ENCODE peak calls at places on chromosomes 16 and 17, in nine cellular contexts. One of them, this sample, is unnamed.
A peak's percentile ranks its signal among the peaks of the same experiment; 100 is the strongest.

GRCh38 chr17:43732961-43733360 is 25.6 kb downstream of the SOST start:
- DNase-seq in AG08396: peak; percentile 51
- DNase-seq in activated T-cell treated with anti-CD3 and anti-CD28 coated beads for 4 hours: no peak
- DNase-seq in activated naive CD8-positive, alpha-beta T cell treated with anti-CD3 and anti-CD28 coated beads, Interleukin-2, amount 50 U/mL, for 24 hours: no peak
- DNase-seq in effector memory CD4-positive, alpha-beta T cell: no peak
- DNase-seq in COR-L47: no peak
- DNase-seq in colonic mucosa: no peak
- DNase-seq in stomach: no peak
- DNase-seq in activated CD4-positive, CD25-positive, alpha-beta regulatory T cell: no peak
- DNase-seq in this sample: no peak

GRCh38 chr16:82241469-82242052 is 71.5 kb upstream of the MPHOSPH6 start:
- DNase-seq in AG08396: no peak
- DNase-seq in activated T-cell treated with anti-CD3 and anti-CD28 coated beads for 4 hours: no peak
- DNase-seq in activated naive CD8-positive, alpha-beta T cell treated with anti-CD3 and anti-CD28 coated beads, Interleukin-2, amount 50 U/mL, for 24 hours: no peak
- DNase-seq in effector memory CD4-positive, alpha-beta T cell: no peak
- DNase-seq in COR-L47: no peak
- DNase-seq in colonic mucosa: no peak
- DNase-seq in stomach: no peak
- DNase-seq in activated CD4-positive, CD25-positive, alpha-beta regulatory T cell: no peak
- DNase-seq in this sample: no peak

GRCh38 chr17:40442392-40443195 is 656 bp upstream of the IGFBP4 start:
- DNase-seq in AG08396: no peak
- DNase-seq in activated T-cell treated with anti-CD3 and anti-CD28 coated beads for 4 hours: no peak
- DNase-seq in activated naive CD8-positive, alpha-beta T cell treated with anti-CD3 and anti-CD28 coated beads, Interleukin-2, amount 50 U/mL, for 24 hours: no peak
- DNase-seq in effector memory CD4-positive, alpha-beta T cell: no peak
- DNase-seq in COR-L47: no peak
- DNase-seq in colonic mucosa: peak; percentile 55
- DNase-seq in stomach: no peak
- DNase-seq in activated CD4-positive, CD25-positive, alpha-beta regulatory T cell: no peak
- DNase-seq in this sample: no peak

GRCh38 chr17:72392056-72393010 is 271.5 kb downstream of the SOX9 start:
- DNase-seq in AG08396: peak; percentile 68
- DNase-seq in activated T-cell treated with anti-CD3 and anti-CD28 coated beads for 4 hours: no peak
- DNase-seq in activated naive CD8-positive, alpha-beta T cell treated with anti-CD3 and anti-CD28 coated beads, Interleukin-2, amount 50 U/mL, for 24 hours: no peak
- DNase-seq in effector memory CD4-positive, alpha-beta T cell: no peak
- DNase-seq in COR-L47: no peak
- DNase-seq in colonic mucosa: no peak
- DNase-seq in stomach: no peak
- DNase-seq in activated CD4-positive, CD25-positive, alpha-beta regulatory T cell: no peak
- DNase-seq in this sample: no peak

GRCh38 chr16:22623351-22623781 is 112.7 kb downstream of the NPIPB5 start:
- DNase-seq in AG08396: no peak
- DNase-seq in activated T-cell treated with anti-CD3 and anti-CD28 coated beads for 4 hours: no peak
- DNase-seq in activated naive CD8-positive, alpha-beta T cell treated with anti-CD3 and anti-CD28 coated beads, Interleukin-2, amount 50 U/mL, for 24 hours: no peak
- DNase-seq in effector memory CD4-positive, alpha-beta T cell: no peak
- DNase-seq in COR-L47: no peak
- DNase-seq in colonic mucosa: no peak
- DNase-seq in stomach: no peak
- DNase-seq in activated CD4-positive, CD25-positive, alpha-beta regulatory T cell: no peak
- DNase-seq in this sample: no peak

GRCh38 chr17:72422505-72423285 is 301.9 kb downstream of the SOX9 start:
- DNase-seq in AG08396: peak; percentile 83
- DNase-seq in activated T-cell treated with anti-CD3 and anti-CD28 coated beads for 4 hours: no peak
- DNase-seq in activated naive CD8-positive, alpha-beta T cell treated with anti-CD3 and anti-CD28 coated beads, Interleukin-2, amount 50 U/mL, for 24 hours: peak; percentile 16
- DNase-seq in effector memory CD4-positive, alpha-beta T cell: no peak
- DNase-seq in COR-L47: no peak
- DNase-seq in colonic mucosa: peak; percentile 44
- DNase-seq in stomach: peak; percentile 50
- DNase-seq in activated CD4-positive, CD25-positive, alpha-beta regulatory T cell: peak; percentile 24
- DNase-seq in this sample: peak; percentile 71

GRCh38 chr16:27969574-27969973 is 93.9 kb downstream of the GSG1L start:
- DNase-seq in AG08396: no peak
- DNase-seq in activated T-cell treated with anti-CD3 and anti-CD28 coated beads for 4 hours: no peak
- DNase-seq in activated naive CD8-positive, alpha-beta T cell treated with anti-CD3 and anti-CD28 coated beads, Interleukin-2, amount 50 U/mL, for 24 hours: no peak
- DNase-seq in effector memory CD4-positive, alpha-beta T cell: no peak
- DNase-seq in COR-L47: no peak
- DNase-seq in colonic mucosa: no peak
- DNase-seq in stomach: no peak
- DNase-seq in activated CD4-positive, CD25-positive, alpha-beta regulatory T cell: no peak
- DNase-seq in this sample: no peak

GRCh38 chr16:8905168-8905762 is 23.1 kb downstream of the LITAFD start:
- DNase-seq in AG08396: no peak
- DNase-seq in activated T-cell treated with anti-CD3 and anti-CD28 coated beads for 4 hours: no peak
- DNase-seq in activated naive CD8-positive, alpha-beta T cell treated with anti-CD3 and anti-CD28 coated beads, Interleukin-2, amount 50 U/mL, for 24 hours: no peak
- DNase-seq in effector memory CD4-positive, alpha-beta T cell: no peak
- DNase-seq in COR-L47: peak; percentile 29
- DNase-seq in colonic mucosa: no peak
- DNase-seq in stomach: no peak
- DNase-seq in activated CD4-positive, CD25-positive, alpha-beta regulatory T cell: no peak
- DNase-seq in this sample: no peak

GRCh38 chr17:11023639-11024479 is 186.0 kb upstream of the PIRT start:
- DNase-seq in AG08396: no peak
- DNase-seq in activated T-cell treated with anti-CD3 and anti-CD28 coated beads for 4 hours: no peak
- DNase-seq in activated naive CD8-positive, alpha-beta T cell treated with anti-CD3 and anti-CD28 coated beads, Interleukin-2, amount 50 U/mL, for 24 hours: no peak
- DNase-seq in effector memory CD4-positive, alpha-beta T cell: no peak
- DNase-seq in COR-L47: no peak
- DNase-seq in colonic mucosa: no peak
- DNase-seq in stomach: no peak
- DNase-seq in activated CD4-positive, CD25-positive, alpha-beta regulatory T cell: no peak
- DNase-seq in this sample: no peak

GRCh38 chr16:27753563-27753962 is 203.6 kb downstream of the KATNIP start:
- DNase-seq in AG08396: no peak
- DNase-seq in activated T-cell treated with anti-CD3 and anti-CD28 coated beads for 4 hours: no peak
- DNase-seq in activated naive CD8-positive, alpha-beta T cell treated with anti-CD3 and anti-CD28 coated beads, Interleukin-2, amount 50 U/mL, for 24 hours: no peak
- DNase-seq in effector memory CD4-positive, alpha-beta T cell: no peak
- DNase-seq in COR-L47: no peak
- DNase-seq in colonic mucosa: no peak
- DNase-seq in stomach: no peak
- DNase-seq in activated CD4-positive, CD25-positive, alpha-beta regulatory T cell: no peak
- DNase-seq in this sample: no peak

GRCh38 chr17:74199306-74200092 is 4.0 kb upstream of the RPL38 start:
- DNase-seq in AG08396: peak; percentile 87
- DNase-seq in activated T-cell treated with anti-CD3 and anti-CD28 coated beads for 4 hours: peak; percentile 59
- DNase-seq in activated naive CD8-positive, alpha-beta T cell treated with anti-CD3 and anti-CD28 coated beads, Interleukin-2, amount 50 U/mL, for 24 hours: peak; percentile 79
- DNase-seq in effector memory CD4-positive, alpha-beta T cell: peak; percentile 41
- DNase-seq in COR-L47: peak; percentile 19
- DNase-seq in colonic mucosa: peak; percentile 69
- DNase-seq in stomach: peak; percentile 77
- DNase-seq in activated CD4-positive, CD25-positive, alpha-beta regulatory T cell: peak; percentile 43
- DNase-seq in this sample: no peak

GRCh38 chr16:28192811-28193529 is 18.8 kb downstream of the XPO6 start:
- DNase-seq in AG08396: no peak
- DNase-seq in activated T-cell treated with anti-CD3 and anti-CD28 coated beads for 4 hours: peak; percentile 72
- DNase-seq in activated naive CD8-positive, alpha-beta T cell treated with anti-CD3 and anti-CD28 coated beads, Interleukin-2, amount 50 U/mL, for 24 hours: peak; percentile 76
- DNase-seq in effector memory CD4-positive, alpha-beta T cell: peak; percentile 66
- DNase-seq in COR-L47: no peak
- DNase-seq in colonic mucosa: peak; percentile 28
- DNase-seq in stomach: peak; percentile 42
- DNase-seq in activated CD4-positive, CD25-positive, alpha-beta regulatory T cell: peak; percentile 46
- DNase-seq in this sample: no peak

GRCh38 chr16:8853150-8853549 is 15.7 kb downstream of the CARHSP1 start:
- DNase-seq in AG08396: no peak
- DNase-seq in activated T-cell treated with anti-CD3 and anti-CD28 coated beads for 4 hours: no peak
- DNase-seq in activated naive CD8-positive, alpha-beta T cell treated with anti-CD3 and anti-CD28 coated beads, Interleukin-2, amount 50 U/mL, for 24 hours: no peak
- DNase-seq in effector memory CD4-positive, alpha-beta T cell: no peak
- DNase-seq in COR-L47: no peak
- DNase-seq in colonic mucosa: peak; percentile 16
- DNase-seq in stomach: no peak
- DNase-seq in activated CD4-positive, CD25-positive, alpha-beta regulatory T cell: no peak
- DNase-seq in this sample: no peak

GRCh38 chr16:82199209-82199608 is 29.2 kb upstream of the MPHOSPH6 start:
- DNase-seq in AG08396: no peak
- DNase-seq in activated T-cell treated with anti-CD3 and anti-CD28 coated beads for 4 hours: no peak
- DNase-seq in activated naive CD8-positive, alpha-beta T cell treated with anti-CD3 and anti-CD28 coated beads, Interleukin-2, amount 50 U/mL, for 24 hours: no peak
- DNase-seq in effector memory CD4-positive, alpha-beta T cell: no peak
- DNase-seq in COR-L47: no peak
- DNase-seq in colonic mucosa: no peak
- DNase-seq in stomach: no peak
- DNase-seq in activated CD4-positive, CD25-positive, alpha-beta regulatory T cell: no peak
- DNase-seq in this sample: no peak

GRCh38 chr17:44187131-44187899 is 543 bp downstream of the TMUB2 start:
- DNase-seq in AG08396: no peak
- DNase-seq in activated T-cell treated with anti-CD3 and anti-CD28 coated beads for 4 hours: no peak
- DNase-seq in activated naive CD8-positive, alpha-beta T cell treated with anti-CD3 and anti-CD28 coated beads, Interleukin-2, amount 50 U/mL, for 24 hours: no peak
- DNase-seq in effector memory CD4-positive, alpha-beta T cell: peak; percentile 36
- DNase-seq in COR-L47: no peak
- DNase-seq in colonic mucosa: no peak
- DNase-seq in stomach: no peak
- DNase-seq in activated CD4-positive, CD25-positive, alpha-beta regulatory T cell: peak; percentile 90
- DNase-seq in this sample: no peak

GRCh38 chr17:17204041-17204591 is 2.0 kb downstream of the PLD6 start:
- DNase-seq in AG08396: no peak
- DNase-seq in activated T-cell treated with anti-CD3 and anti-CD28 coated beads for 4 hours: no peak
- DNase-seq in activated naive CD8-positive, alpha-beta T cell treated with anti-CD3 and anti-CD28 coated beads, Interleukin-2, amount 50 U/mL, for 24 hours: no peak
- DNase-seq in effector memory CD4-positive, alpha-beta T cell: no peak
- DNase-seq in COR-L47: no peak
- DNase-seq in colonic mucosa: no peak
- DNase-seq in stomach: peak; percentile 34
- DNase-seq in activated CD4-positive, CD25-positive, alpha-beta regulatory T cell: no peak
- DNase-seq in this sample: no peak

GRCh38 chr17:46917041-46917440 is 5.9 kb upstream of the GOSR2 start:
- DNase-seq in AG08396: no peak
- DNase-seq in activated T-cell treated with anti-CD3 and anti-CD28 coated beads for 4 hours: no peak
- DNase-seq in activated naive CD8-positive, alpha-beta T cell treated with anti-CD3 and anti-CD28 coated beads, Interleukin-2, amount 50 U/mL, for 24 hours: no peak
- DNase-seq in effector memory CD4-positive, alpha-beta T cell: no peak
- DNase-seq in COR-L47: no peak
- DNase-seq in colonic mucosa: no peak
- DNase-seq in stomach: no peak
- DNase-seq in activated CD4-positive, CD25-positive, alpha-beta regulatory T cell: no peak
- DNase-seq in this sample: no peak

This sample was measured in retinal pigment epithelial cell.